ENCODE peak calls at places on chromosomes 4 and X, in five cellular contexts. One of them, this sample, is unnamed.

GRCh38 chrX:44898411-44899221 is 25.6 kb downstream of the KDM6A start:
- DNase-seq in cardiac muscle cell: peak
- DNase-seq in PC-3: no peak
- DNase-seq in colonic mucosa: no peak
- DNase-seq in Peyer's patch: no peak
- DNase-seq in this sample: no peak

GRCh38 chr4:78320353-78320935 is 231.1 kb upstream of the ANXA3 start:
- DNase-seq in cardiac muscle cell: peak
- DNase-seq in PC-3: no peak
- DNase-seq in colonic mucosa: no peak
- DNase-seq in Peyer's patch: no peak
- DNase-seq in this sample: no peak

GRCh38 chr4:83316459-83317170 is 18.0 kb downstream of the HPSE start:
- DNase-seq in cardiac muscle cell: no peak
- DNase-seq in PC-3: peak
- DNase-seq in colonic mucosa: no peak
- DNase-seq in Peyer's patch: no peak
- DNase-seq in this sample: peak

GRCh38 chr4:17511041-17511949 is 595 bp downstream of the QDPR start:
- DNase-seq in cardiac muscle cell: peak
- DNase-seq in PC-3: peak
- DNase-seq in colonic mucosa: peak
- DNase-seq in Peyer's patch: peak
- DNase-seq in this sample: no peak

GRCh38 chr4:85414972-85415371 is 60.0 kb upstream of the ARHGAP24 start:
- DNase-seq in cardiac muscle cell: no peak
- DNase-seq in PC-3: no peak
- DNase-seq in colonic mucosa: no peak
- DNase-seq in Peyer's patch: no peak
- DNase-seq in this sample: peak

GRCh38 chr4:181688416-181688815 is 554.8 kb upstream of the TENM3 start:
- DNase-seq in cardiac muscle cell: peak
- DNase-seq in PC-3: no peak
- DNase-seq in colonic mucosa: no peak
- DNase-seq in Peyer's patch: no peak
- DNase-seq in this sample: no peak

GRCh38 chr4:101337688-101338087 is 9.6 kb downstream of the PPP3CA start:
- DNase-seq in cardiac muscle cell: peak
- DNase-seq in PC-3: peak
- DNase-seq in colonic mucosa: no peak
- DNase-seq in Peyer's patch: no peak
- DNase-seq in this sample: peak

GRCh38 chr4:143046454-143046853 is 138.3 kb upstream of the USP38 start:
- DNase-seq in cardiac muscle cell: no peak
- DNase-seq in PC-3: no peak
- DNase-seq in colonic mucosa: no peak
- DNase-seq in Peyer's patch: no peak
- DNase-seq in this sample: no peak

GRCh38 chr4:87304659-87305277 is 17.9 kb downstream of the HSD17B13 start:
- DNase-seq in cardiac muscle cell: peak
- DNase-seq in PC-3: peak
- DNase-seq in colonic mucosa: no peak
- DNase-seq in Peyer's patch: no peak
- DNase-seq in this sample: peak

GRCh38 chr4:89253306-89253705 is 54.3 kb downstream of the GPRIN3 start:
- DNase-seq in cardiac muscle cell: no peak
- DNase-seq in PC-3: no peak
- DNase-seq in colonic mucosa: peak
- DNase-seq in Peyer's patch: no peak
- DNase-seq in this sample: no peak
- H3K27ac ChIP-seq in cardiac muscle cell: no peak
- H3K27ac ChIP-seq in PC-3: no peak
- H3K27ac ChIP-seq in colonic mucosa: peak
- H3K27ac ChIP-seq in Peyer's patch: peak
- H3K27ac ChIP-seq in this sample: no peak

DNA sequence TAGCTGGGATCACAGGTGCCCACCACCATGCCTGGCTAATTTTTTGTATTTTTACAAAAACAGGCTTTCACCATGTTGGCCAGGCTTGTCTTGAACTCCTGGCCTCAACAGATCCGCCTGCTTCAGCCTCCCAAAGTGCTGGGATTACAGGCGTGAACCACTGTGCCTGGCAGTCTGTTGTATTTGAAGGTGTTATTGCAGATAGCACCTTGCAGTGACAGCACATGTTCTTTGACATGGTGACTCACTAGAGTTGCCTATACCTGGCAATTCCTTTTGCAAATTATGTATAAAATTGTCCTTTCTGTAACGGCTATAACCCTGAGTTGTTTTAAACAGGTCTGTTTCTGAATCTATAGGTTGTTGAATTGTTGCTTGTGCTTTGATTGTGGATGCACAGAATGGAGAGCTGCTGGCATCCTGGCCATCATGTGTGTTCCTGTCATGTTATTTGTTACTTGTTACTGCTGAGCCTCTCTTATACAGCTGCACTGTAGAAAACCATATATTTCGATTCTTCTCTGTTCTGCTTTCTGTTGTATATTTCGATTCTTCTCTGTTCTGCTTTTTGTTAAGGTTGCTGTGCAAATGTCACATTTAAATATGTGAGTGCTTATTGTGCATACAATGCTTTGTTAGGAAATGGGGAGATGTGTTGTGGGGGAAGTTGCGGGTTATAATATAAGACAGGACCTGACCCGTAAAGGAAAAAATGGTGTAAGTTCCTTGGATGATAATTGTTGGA is 8.1 kb downstream of the OGT start:
- DNase-seq in cardiac muscle cell: no peak
- DNase-seq in PC-3: no peak
- DNase-seq in colonic mucosa: no peak
- DNase-seq in Peyer's patch: no peak
- DNase-seq in this sample: no peak
- H3K27ac ChIP-seq in cardiac muscle cell: peak
- H3K27ac ChIP-seq in PC-3: peak
- H3K27ac ChIP-seq in colonic mucosa: no peak
- H3K27ac ChIP-seq in Peyer's patch: no peak
- H3K27ac ChIP-seq in this sample: peak

GRCh38 chr4:120659626-120660170 is 262.8 kb downstream of the PRDM5 start:
- DNase-seq in cardiac muscle cell: no peak
- DNase-seq in PC-3: no peak
- DNase-seq in colonic mucosa: no peak
- DNase-seq in Peyer's patch: no peak
- DNase-seq in this sample: no peak
- H3K27ac ChIP-seq in cardiac muscle cell: no peak
- H3K27ac ChIP-seq in PC-3: no peak
- H3K27ac ChIP-seq in colonic mucosa: no peak
- H3K27ac ChIP-seq in Peyer's patch: no peak
- H3K27ac ChIP-seq in this sample: no peak

DNA sequence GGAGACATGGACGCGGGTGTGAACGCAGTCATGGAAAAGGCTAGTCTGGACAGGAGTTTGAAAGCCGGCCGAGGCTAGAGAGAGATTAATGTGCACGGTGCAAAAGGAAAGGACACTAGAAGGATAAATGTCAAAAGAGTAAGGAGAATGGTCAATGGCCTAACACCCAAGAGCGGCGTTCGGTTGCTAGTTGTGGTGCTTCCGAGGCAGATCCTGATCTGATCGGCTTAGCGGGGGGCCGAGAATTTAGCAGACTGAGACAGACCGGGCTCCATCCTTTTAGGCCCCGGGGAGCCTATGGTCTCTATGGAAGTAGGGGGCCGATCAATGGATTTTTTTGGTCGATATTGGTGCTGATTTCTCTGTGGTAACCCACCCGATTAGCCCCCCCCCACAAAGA is 6.9 kb downstream of the GAGE10 start:
- DNase-seq in cardiac muscle cell: no peak
- DNase-seq in PC-3: no peak
- DNase-seq in colonic mucosa: no peak
- DNase-seq in Peyer's patch: no peak
- DNase-seq in this sample: no peak
- H3K27ac ChIP-seq in cardiac muscle cell: no peak
- H3K27ac ChIP-seq in PC-3: no peak
- H3K27ac ChIP-seq in colonic mucosa: no peak
- H3K27ac ChIP-seq in Peyer's patch: no peak
- H3K27ac ChIP-seq in this sample: no peak

DNA sequence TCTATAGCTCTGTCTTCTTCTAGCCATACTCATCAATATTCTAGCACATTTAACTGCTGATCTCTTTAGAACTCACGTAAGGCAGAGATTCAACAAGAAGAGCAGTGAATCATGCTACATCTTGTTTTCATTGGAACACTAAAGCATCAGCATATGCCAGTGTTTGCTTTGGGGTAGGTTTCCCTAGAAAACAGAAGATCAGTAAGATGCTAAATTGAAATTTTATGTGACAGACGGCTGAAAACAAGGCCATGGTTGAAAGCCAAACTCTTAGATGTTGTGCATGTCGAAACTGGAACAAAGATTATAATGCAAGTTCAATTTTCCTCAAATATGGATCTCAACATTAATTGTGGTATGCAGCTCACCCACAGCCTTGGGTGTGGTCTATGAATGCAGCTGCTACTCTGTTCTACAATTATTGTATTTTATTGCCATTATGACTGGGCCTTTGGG is 107.6 kb downstream of the PDLIM5 start:
- DNase-seq in cardiac muscle cell: no peak
- DNase-seq in PC-3: peak
- DNase-seq in colonic mucosa: no peak
- DNase-seq in Peyer's patch: no peak
- DNase-seq in this sample: no peak
- H3K27ac ChIP-seq in cardiac muscle cell: peak
- H3K27ac ChIP-seq in PC-3: peak
- H3K27ac ChIP-seq in colonic mucosa: no peak
- H3K27ac ChIP-seq in Peyer's patch: no peak
- H3K27ac ChIP-seq in this sample: peak

GRCh38 chrX:54494970-54495813 is 842 bp downstream of the FGD1 start:
- DNase-seq in cardiac muscle cell: peak
- DNase-seq in PC-3: peak
- DNase-seq in colonic mucosa: no peak
- DNase-seq in Peyer's patch: no peak
- DNase-seq in this sample: no peak

GRCh38 chrX:54494166-54494969 is 1.7 kb downstream of the FGD1 start:
- DNase-seq in cardiac muscle cell: peak
- DNase-seq in PC-3: no peak
- DNase-seq in colonic mucosa: no peak
- DNase-seq in Peyer's patch: no peak
- DNase-seq in this sample: no peak

GRCh38 chrX:54496517-54496852 is 451 bp upstream of the FGD1 start:
- DNase-seq in cardiac muscle cell: no peak
- DNase-seq in PC-3: no peak
- DNase-seq in colonic mucosa: no peak
- DNase-seq in Peyer's patch: no peak
- DNase-seq in this sample: no peak

GRCh38 chrX:54495814-54496516 is at the start of gene FGD1:
- DNase-seq in cardiac muscle cell: peak
- DNase-seq in PC-3: peak
- DNase-seq in colonic mucosa: peak
- DNase-seq in Peyer's patch: peak
- DNase-seq in this sample: no peak

GRCh38 chrX:54496936-54497335 is 902 bp upstream of the FGD1 start:
- DNase-seq in cardiac muscle cell: no peak
- DNase-seq in PC-3: no peak
- DNase-seq in colonic mucosa: no peak
- DNase-seq in Peyer's patch: no peak
- DNase-seq in this sample: no peak
- H3K27ac ChIP-seq in cardiac muscle cell: no peak
- H3K27ac ChIP-seq in PC-3: no peak
- H3K27ac ChIP-seq in colonic mucosa: no peak
- H3K27ac ChIP-seq in Peyer's patch: no peak
- H3K27ac ChIP-seq in this sample: no peak

GRCh38 chrX:39438603-39439602 is 637.6 kb downstream of the MID1IP1 start:
- DNase-seq in cardiac muscle cell: no peak
- DNase-seq in PC-3: no peak
- DNase-seq in colonic mucosa: no peak
- DNase-seq in Peyer's patch: no peak
- DNase-seq in this sample: no peak

GRCh38 chrX:39442332-39442731 is 641.1 kb downstream of the MID1IP1 start:
- DNase-seq in cardiac muscle cell: no peak
- DNase-seq in PC-3: no peak
- DNase-seq in colonic mucosa: no peak
- DNase-seq in Peyer's patch: no peak
- DNase-seq in this sample: no peak

GRCh38 chrX:39437670-39438441 is 636.6 kb downstream of the MID1IP1 start:
- DNase-seq in cardiac muscle cell: no peak
- DNase-seq in PC-3: no peak
- DNase-seq in colonic mucosa: no peak
- DNase-seq in Peyer's patch: no peak
- DNase-seq in this sample: no peak

GRCh38 chrX:39440734-39441305 is 639.6 kb downstream of the MID1IP1 start:
- DNase-seq in cardiac muscle cell: no peak
- DNase-seq in PC-3: no peak
- DNase-seq in colonic mucosa: no peak
- DNase-seq in Peyer's patch: no peak
- DNase-seq in this sample: no peak

DNA sequence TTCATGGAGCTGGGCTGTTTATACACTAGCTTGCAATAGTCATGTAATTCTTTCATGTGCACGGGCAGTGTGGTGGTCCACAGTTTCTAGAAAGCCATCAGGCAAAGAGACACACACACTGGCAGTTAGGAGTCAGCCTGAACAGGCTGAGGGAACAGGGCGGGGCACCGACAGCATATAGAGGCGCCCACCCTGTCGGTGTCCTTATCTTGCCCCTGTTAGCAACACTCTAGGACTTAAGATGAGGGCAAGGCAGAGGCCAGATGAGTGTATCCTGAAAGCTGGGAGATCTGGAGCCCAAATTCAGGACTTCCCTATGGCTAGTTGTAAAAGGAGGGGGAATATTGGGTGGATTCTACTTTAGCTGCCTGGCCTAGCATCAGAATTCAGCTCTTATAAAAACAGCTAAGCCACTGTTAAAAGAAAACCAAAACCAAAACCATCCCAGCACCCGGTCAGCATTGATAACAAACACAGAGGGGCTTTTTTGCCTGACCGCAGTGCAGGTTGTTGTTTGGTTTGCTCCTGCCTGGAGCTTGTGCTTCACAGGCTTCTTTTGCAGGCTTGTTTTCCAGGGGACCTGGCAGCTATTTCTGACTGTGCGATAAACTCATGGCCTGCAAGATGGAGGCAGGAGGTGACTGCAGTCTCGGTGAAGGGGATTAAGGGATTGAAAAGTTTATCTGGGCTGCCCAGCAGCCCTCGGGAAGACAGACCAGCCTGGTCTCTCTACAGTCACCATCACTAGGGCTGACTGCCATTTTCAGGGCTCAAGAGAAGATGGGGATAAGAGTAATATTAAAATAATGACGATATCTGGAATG is 638.9 kb downstream of the MID1IP1 start:
- DNase-seq in cardiac muscle cell: no peak
- DNase-seq in PC-3: no peak
- DNase-seq in colonic mucosa: no peak
- DNase-seq in Peyer's patch: no peak
- DNase-seq in this sample: no peak
- H3K27ac ChIP-seq in cardiac muscle cell: peak
- H3K27ac ChIP-seq in PC-3: no peak
- H3K27ac ChIP-seq in colonic mucosa: no peak
- H3K27ac ChIP-seq in Peyer's patch: no peak
- H3K27ac ChIP-seq in this sample: no peak